ENCODE peak calls at places on chromosomes 13 and 19, in nine cellular contexts. E is GM13976, O is myocyte, W is renal cortical epithelial cell, G is hippocampal formation, I is skeletal muscle cell, M is ACHN, Z is AG04450, D is COLO829. R is an unnamed sample.

GRCh38 chr19:43735957-43736356 is 18.8 kb downstream of the SMG9 start:
- DNase-seq in O (no peak), I (no peak), Z (no peak), M (no peak), D (no peak), W (no peak), G (no peak), E (no peak), R (no peak)

GRCh38 chr13:113207890-113208423 is 512 bp downstream of the PCID2 start:
- DNase-seq in E (peak), O (peak), W (peak), D (no peak), M (peak), G (no peak), I (no peak), Z (no peak), R (no peak)

GRCh38 chr13:93080587-93080986 is 146.0 kb upstream of the GPC6 start:
- DNase-seq in I (no peak), E (no peak), D (no peak), G (no peak), O (no peak), W (peak), M (no peak), Z (no peak), R (no peak)

GRCh38 chr19:13621413-13621812 is 115.1 kb upstream of the CACNA1A start:
- DNase-seq in W (peak), D (peak), M (peak), Z (peak), E (no peak), G (no peak), I (peak), O (peak), R (no peak)

GRCh38 chr19:57558525-57558924 is 1.1 kb downstream of the ZNF550 start:
- DNase-seq in I (no peak), O (peak), Z (no peak), E (peak), W (peak), G (no peak), M (no peak), D (no peak), R (no peak)

GRCh38 chr13:50712882-50713281 is 130.6 kb downstream of the DLEU7 start:
- DNase-seq in E (no peak), I (no peak), O (peak), G (no peak), Z (no peak), W (no peak), M (no peak), D (no peak), R (no peak)

GRCh38 chr19:47005873-47006272 is 13.8 kb upstream of the NPAS1 start:
- DNase-seq in M (no peak), G (no peak), O (no peak), E (no peak), W (no peak), D (no peak), I (no peak), Z (no peak), R (no peak)

GRCh38 chr13:43755844-43756243 is 30.9 kb downstream of the ENOX1 start:
- DNase-seq in E (no peak), W (no peak), I (no peak), M (no peak), D (no peak), Z (no peak), O (peak), G (no peak), R (no peak)

GRCh38 chr13:35833031-35833430 is 298.2 kb downstream of the DCLK1 start:
- DNase-seq in E (no peak), I (no peak), G (no peak), O (no peak), M (no peak), D (no peak), Z (no peak), W (no peak), R (no peak)

GRCh38 chr19:45471866-45472556 is 4.2 kb downstream of the FOSB start:
- DNase-seq in G (no peak), I (no peak), W (no peak), D (no peak), O (no peak), M (no peak), E (no peak), Z (no peak), R (peak)

GRCh38 chr13:66405908-66406802 is 824.0 kb downstream of the PCDH9 start:
- DNase-seq in W (peak), M (no peak), G (no peak), D (no peak), I (peak), O (peak), E (no peak), Z (peak), R (no peak)

GRCh38 chr19:10009269-10009665 is 1.0 kb downstream of the COL5A3 start:
- DNase-seq in E (peak), I (peak), D (peak), G (no peak), M (peak), Z (peak), W (no peak), O (peak), R (peak)

R was measured in effector memory CD8-positive, alpha-beta T cell.